ENCODE peak calls at places on chromosome 5, in ten cellular contexts. A, B, Z, L, C, R, K, V, J and T are unnamed samples.
A peak's percentile ranks its signal among the peaks of the same experiment; 100 is the strongest.

GRCh38 chr5:163379298-163380155 is 57.9 kb upstream of the CCNG1 start:
- DNase-seq in A (no peak), B (no peak), Z (peak; percentile 20), L (no peak), C (no peak), R (no peak), K (no peak), V (no peak), J (peak; percentile 76), T (peak; percentile 79)

GRCh38 chr5:179276838-179277395 is 68.3 kb downstream of the ADAMTS2 start:
- DNase-seq in A (no peak), B (no peak), Z (no peak), L (no peak), C (peak; percentile 22), R (peak; percentile 50), K (peak; percentile 60), V (no peak), J (no peak), T (no peak)

GRCh38 chr5:179240561-179240960 is 104.7 kb downstream of the ADAMTS2 start:
- DNase-seq in A (no peak), B (no peak), Z (no peak), L (peak; percentile 60), C (peak; percentile 9), R (no peak), K (peak; percentile 69), V (no peak), J (no peak), T (no peak)

GRCh38 chr5:120055858-120056257 is 408.2 kb upstream of the PRR16 start:
- DNase-seq in A (peak; percentile 19), B (no peak), Z (peak; percentile 21), L (no peak), C (no peak), R (peak; percentile 11), K (no peak), V (no peak), J (peak; percentile 22), T (no peak)

GRCh38 chr5:150410524-150411244 is 2.0 kb downstream of the CD74 start:
- DNase-seq in A (peak; percentile 56), B (peak; percentile 28), Z (peak; percentile 42), L (no peak), C (peak; percentile 74), R (peak; percentile 87), K (no peak), V (no peak), J (peak; percentile 63), T (peak; percentile 76)

GRCh38 chr5:126884269-126884819 is 107.4 kb downstream of the LMNB1 start:
- DNase-seq in A (no peak), B (no peak), Z (peak; percentile 68), L (no peak), C (no peak), R (peak; percentile 24), K (no peak), V (no peak), J (no peak), T (peak; percentile 32)

GRCh38 chr5:152634596-152634995 is 229.5 kb upstream of the NMUR2 start:
- DNase-seq in A (peak; percentile 45), B (no peak), Z (no peak), L (no peak), C (no peak), R (peak; percentile 60), K (no peak), V (no peak), J (no peak), T (no peak)

GRCh38 chr5:150300496-150301169 is 2.1 kb downstream of the ARSI start:
- DNase-seq in A (peak; percentile 40), B (no peak), Z (no peak), L (peak; percentile 54), C (no peak), R (no peak), K (peak; percentile 39), V (no peak), J (no peak), T (no peak)

GRCh38 chr5:43065384-43066230 is 25.5 kb upstream of the ANXA2R start:
- DNase-seq in A (peak; percentile 30), B (peak; percentile 41), Z (no peak), L (no peak), C (peak; percentile 78), R (peak; percentile 28), K (peak; percentile 87), V (no peak), J (peak; percentile 33), T (no peak)

GRCh38 chr5:76104027-76104426 is 20.8 kb downstream of the SV2C start:
- DNase-seq in A (no peak), B (no peak), Z (no peak), L (no peak), C (no peak), R (peak; percentile 79), K (no peak), V (no peak), J (peak; percentile 33), T (no peak)

GRCh38 chr5:107671742-107672211 is 1.0 kb upstream of the EFNA5 start:
- DNase-seq in A (peak; percentile 32), B (no peak), Z (no peak), L (no peak), C (no peak), R (peak; percentile 29), K (no peak), V (no peak), J (no peak), T (peak; percentile 82)

GRCh38 chr5:9538504-9538903 is 7.4 kb downstream of the SEMA5A start:
- DNase-seq in A (no peak), B (no peak), Z (no peak), L (no peak), C (no peak), R (no peak), K (no peak), V (no peak), J (no peak), T (no peak)

GRCh38 chr5:67165524-67166459 is 30.8 kb downstream of the CD180 start:
- DNase-seq in A (peak; percentile 26), B (peak; percentile 60), Z (peak; percentile 29), L (peak; percentile 93), C (peak; percentile 92), R (peak; percentile 84), K (peak; percentile 95), V (peak; percentile 64), J (peak; percentile 86), T (peak; percentile 56)

GRCh38 chr5:174535691-174536090 is 188.7 kb upstream of the MSX2 start:
- DNase-seq in A (no peak), B (no peak), Z (no peak), L (no peak), C (no peak), R (no peak), K (no peak), V (no peak), J (peak; percentile 97), T (no peak)

GRCh38 chr5:64923151-64923685 is 154.5 kb downstream of the CWC27 start:
- DNase-seq in A (no peak), B (no peak), Z (peak; percentile 44), L (no peak), C (no peak), R (no peak), K (no peak), V (no peak), J (no peak), T (no peak)

GRCh38 chr5:152488869-152489268 is 83.8 kb upstream of the NMUR2 start:
- DNase-seq in A (no peak), B (no peak), Z (no peak), L (no peak), C (no peak), R (no peak), K (no peak), V (no peak), J (no peak), T (no peak)

GRCh38 chr5:90264930-90265857 is 144.4 kb downstream of the CETN3 start:
- DNase-seq in A (peak; percentile 63), B (peak; percentile 21), Z (peak; percentile 33), L (peak; percentile 76), C (peak; percentile 61), R (peak; percentile 70), K (peak; percentile 80), V (peak; percentile 25), J (peak; percentile 59), T (peak; percentile 5)

GRCh38 chr5:149439899-149440655 is 61.0 kb upstream of the IL17B start:
- DNase-seq in A (peak; percentile 72), B (no peak), Z (no peak), L (no peak), C (no peak), R (no peak), K (no peak), V (peak; percentile 68), J (peak; percentile 66), T (peak; percentile 95)

GRCh38 chr5:59066367-59067163 is 483.7 kb downstream of the RAB3C start:
- DNase-seq in A (no peak), B (no peak), Z (no peak), L (no peak), C (no peak), R (no peak), K (no peak), V (no peak), J (no peak), T (peak; percentile 81)

GRCh38 chr5:55904152-55904551 is 53.0 kb downstream of the IL31RA start:
- DNase-seq in A (no peak), B (no peak), Z (no peak), L (no peak), C (peak; percentile 68), R (no peak), K (no peak), V (no peak), J (no peak), T (no peak)

GRCh38 chr5:69368458-69369368 is 607 bp downstream of the AK6 start:
- DNase-seq in A (no peak), B (peak; percentile 26), Z (peak; percentile 0), L (no peak), C (no peak), R (peak; percentile 38), K (no peak), V (no peak), J (no peak), T (peak; percentile 3)

GRCh38 chr5:65394078-65394477 is 87.6 kb downstream of the ADAMTS6 start:
- DNase-seq in A (no peak), B (no peak), Z (peak; percentile 69), L (no peak), C (peak; percentile 51), R (no peak), K (no peak), V (no peak), J (no peak), T (peak; percentile 2)

GRCh38 chr5:90982576-90982975 is 400.5 kb downstream of the ARRDC3 start:
- DNase-seq in A (peak; percentile 16), B (no peak), Z (no peak), L (no peak), C (peak; percentile 24), R (no peak), K (no peak), V (no peak), J (no peak), T (peak; percentile 87)

GRCh38 chr5:151038801-151039238 is 18.4 kb downstream of the GPX3 start:
- DNase-seq in A (no peak), B (no peak), Z (no peak), L (no peak), C (no peak), R (no peak), K (peak; percentile 67), V (no peak), J (no peak), T (no peak)

GRCh38 chr5:125550237-125550636 is 803.8 kb upstream of the ZNF608 start:
- DNase-seq in A (no peak), B (no peak), Z (no peak), L (no peak), C (no peak), R (no peak), K (no peak), V (no peak), J (no peak), T (no peak)

GRCh38 chr5:132046915-132047314 is 13.5 kb upstream of the IL3 start:
- DNase-seq in A (no peak), B (no peak), Z (no peak), L (peak; percentile 17), C (no peak), R (no peak), K (no peak), V (no peak), J (no peak), T (no peak)

GRCh38 chr5:156042726-156043125 is 284.2 kb upstream of the SGCD start:
- DNase-seq in A (no peak), B (no peak), Z (no peak), L (no peak), C (no peak), R (no peak), K (no peak), V (no peak), J (no peak), T (no peak)

GRCh38 chr5:131633830-131634229 is 1.2 kb downstream of the RAPGEF6 start:
- DNase-seq in A (no peak), B (no peak), Z (no peak), L (no peak), C (no peak), R (no peak), K (no peak), V (no peak), J (no peak), T (no peak)